ENCODE peak calls at places on chromosome X, in four cellular contexts. N, W, L and Y are unnamed samples.

GRCh38 chrX:19746919-19747671 is 140.3 kb downstream of the SH3KBP1 start:
- DNase-seq in W (no peak), L (no peak), N (no peak), Y (no peak)

GRCh38 chrX:75603833-75604232 is 81.0 kb upstream of the ZDHHC15 start:
- DNase-seq in N (no peak), L (no peak), W (no peak), Y (no peak)

GRCh38 chrX:119654112-119654531 is 38.8 kb downstream of the SEPTIN6 start:
- DNase-seq in W (no peak), N (no peak), L (peak; percentile 52), Y (peak; percentile 36)

GRCh38 chrX:56813318-56813837 is 84.3 kb downstream of the NBDY start:
- DNase-seq in W (peak; percentile 56), N (no peak), L (peak; percentile 26), Y (no peak)

GRCh38 chrX:26822448-26822847 is 606.5 kb downstream of the MAGEB5 start:
- DNase-seq in W (no peak), N (no peak), L (no peak), Y (no peak)

GRCh38 chrX:150680974-150681373 is 12.2 kb upstream of the MTMR1 start:
- DNase-seq in W (no peak), N (no peak), L (no peak), Y (no peak)

GRCh38 chrX:115898382-115899001 is 272.1 kb upstream of the AGTR2 start:
- DNase-seq in N (peak; percentile 92), W (no peak), L (peak; percentile 66), Y (no peak)

GRCh38 chrX:143017272-143017671 is 8.5 kb upstream of the SPANXN4 start:
- DNase-seq in N (no peak), W (no peak), L (no peak), Y (no peak)

GRCh38 chrX:135256923-135257322 is 5.1 kb downstream of the ETDA start:
- DNase-seq in W (no peak), N (no peak), L (no peak), Y (no peak)

GRCh38 chrX:44071847-44072545 is 98.8 kb upstream of the NDP start:
- DNase-seq in L (no peak), N (no peak), W (peak; percentile 64), Y (no peak)

GRCh38 chrX:13082286-13083065 is 38.1 kb upstream of the FAM9C start:
- DNase-seq in N (no peak), L (no peak), W (no peak), Y (no peak)

GRCh38 chrX:10040961-10041360 is 73.8 kb downstream of the CLDN34 start:
- DNase-seq in W (no peak), N (no peak), L (no peak), Y (no peak)